ENCODE peak calls at places on chromosomes 3 and 15, in eight cellular contexts. One of them, this sample, is unnamed.

GRCh38 chr3:35500641-35501353 is 138.5 kb upstream of the ARPP21 start:
- DNase-seq in sciatic nerve: no peak
- DNase-seq in ACHN: peak; percentile 48
- DNase-seq in glutamatergic neuron: no peak
- DNase-seq in hepatocyte: no peak
- DNase-seq in foreskin fibroblast: no peak
- DNase-seq in EH: no peak
- DNase-seq in NCI-H446: no peak
- DNase-seq in this sample: no peak

GRCh38 chr15:84151205-84151931 is 84.2 kb upstream of the GOLGA6L4 start:
- DNase-seq in sciatic nerve: no peak
- DNase-seq in ACHN: no peak
- DNase-seq in glutamatergic neuron: no peak
- DNase-seq in hepatocyte: no peak
- DNase-seq in foreskin fibroblast: no peak
- DNase-seq in EH: peak; percentile 6
- DNase-seq in NCI-H446: no peak
- DNase-seq in this sample: peak; percentile 66

GRCh38 chr3:22939349-22939748 is 263.8 kb upstream of the UBE2E2 start:
- DNase-seq in sciatic nerve: no peak
- DNase-seq in ACHN: no peak
- DNase-seq in glutamatergic neuron: no peak
- DNase-seq in hepatocyte: peak; percentile 28
- DNase-seq in foreskin fibroblast: peak; percentile 2
- DNase-seq in EH: no peak
- DNase-seq in NCI-H446: no peak
- DNase-seq in this sample: no peak

GRCh38 chr3:73848173-73848751 is 223.5 kb upstream of the PDZRN3 start:
- DNase-seq in sciatic nerve: no peak
- DNase-seq in ACHN: peak; percentile 30
- DNase-seq in glutamatergic neuron: no peak
- DNase-seq in hepatocyte: peak; percentile 66
- DNase-seq in foreskin fibroblast: no peak
- DNase-seq in EH: peak; percentile 53
- DNase-seq in NCI-H446: no peak
- DNase-seq in this sample: no peak

GRCh38 chr3:52005571-52005986 is 9.9 kb upstream of the RPL29 start:
- DNase-seq in sciatic nerve: no peak
- DNase-seq in ACHN: no peak
- DNase-seq in glutamatergic neuron: no peak
- DNase-seq in hepatocyte: peak; percentile 60
- DNase-seq in foreskin fibroblast: peak; percentile 71
- DNase-seq in EH: peak; percentile 66
- DNase-seq in NCI-H446: no peak
- DNase-seq in this sample: no peak

GRCh38 chr3:168123211-168124173 is 27.8 kb upstream of the GOLIM4 start:
- DNase-seq in sciatic nerve: no peak
- DNase-seq in ACHN: no peak
- DNase-seq in glutamatergic neuron: no peak
- DNase-seq in hepatocyte: no peak
- DNase-seq in foreskin fibroblast: no peak
- DNase-seq in EH: no peak
- DNase-seq in NCI-H446: peak; percentile 56
- DNase-seq in this sample: no peak

GRCh38 chr15:68536331-68537095 is 42.3 kb upstream of the CORO2B start:
- DNase-seq in sciatic nerve: no peak
- DNase-seq in ACHN: peak; percentile 6
- DNase-seq in glutamatergic neuron: no peak
- DNase-seq in hepatocyte: no peak
- DNase-seq in foreskin fibroblast: peak; percentile 51
- DNase-seq in EH: peak; percentile 98
- DNase-seq in NCI-H446: no peak
- DNase-seq in this sample: no peak

GRCh38 chr3:179323197-179323901 is 518 bp downstream of the ZNF639 start:
- DNase-seq in sciatic nerve: peak; percentile 87
- DNase-seq in ACHN: peak; percentile 56
- DNase-seq in glutamatergic neuron: peak; percentile 86
- DNase-seq in hepatocyte: peak; percentile 84
- DNase-seq in foreskin fibroblast: peak; percentile 77
- DNase-seq in EH: peak; percentile 81
- DNase-seq in NCI-H446: peak; percentile 46
- DNase-seq in this sample: peak; percentile 93

GRCh38 chr15:35769656-35770055 is 223.7 kb upstream of the DPH6 start:
- DNase-seq in sciatic nerve: no peak
- DNase-seq in ACHN: no peak
- DNase-seq in glutamatergic neuron: no peak
- DNase-seq in hepatocyte: no peak
- DNase-seq in foreskin fibroblast: no peak
- DNase-seq in EH: no peak
- DNase-seq in NCI-H446: no peak
- DNase-seq in this sample: no peak

GRCh38 chr3:184237772-184238171 is 8.4 kb downstream of the VWA5B2 start:
- DNase-seq in sciatic nerve: no peak
- DNase-seq in ACHN: no peak
- DNase-seq in glutamatergic neuron: no peak
- DNase-seq in hepatocyte: no peak
- DNase-seq in foreskin fibroblast: no peak
- DNase-seq in EH: no peak
- DNase-seq in NCI-H446: peak; percentile 65
- DNase-seq in this sample: no peak

GRCh38 chr3:144756704-144757440 is 785.2 kb downstream of the DIPK2A start:
- DNase-seq in sciatic nerve: no peak
- DNase-seq in ACHN: no peak
- DNase-seq in glutamatergic neuron: no peak
- DNase-seq in hepatocyte: no peak
- DNase-seq in foreskin fibroblast: no peak
- DNase-seq in EH: no peak
- DNase-seq in NCI-H446: no peak
- DNase-seq in this sample: no peak

GRCh38 chr3:181729071-181729915 is 17.6 kb downstream of the SOX2 start:
- DNase-seq in sciatic nerve: no peak
- DNase-seq in ACHN: no peak
- DNase-seq in glutamatergic neuron: no peak
- DNase-seq in hepatocyte: no peak
- DNase-seq in foreskin fibroblast: no peak
- DNase-seq in EH: no peak
- DNase-seq in NCI-H446: no peak
- DNase-seq in this sample: no peak

GRCh38 chr3:40847571-40847992 is 322.8 kb downstream of the ZNF621 start:
- DNase-seq in sciatic nerve: no peak
- DNase-seq in ACHN: peak; percentile 45
- DNase-seq in glutamatergic neuron: peak; percentile 54
- DNase-seq in hepatocyte: peak; percentile 62
- DNase-seq in foreskin fibroblast: no peak
- DNase-seq in EH: peak; percentile 4
- DNase-seq in NCI-H446: no peak
- DNase-seq in this sample: no peak

GRCh38 chr3:97821810-97822775 is at the start of gene CRYBG3:
- DNase-seq in sciatic nerve: peak; percentile 89
- DNase-seq in ACHN: peak; percentile 83
- DNase-seq in glutamatergic neuron: peak; percentile 91
- DNase-seq in hepatocyte: peak; percentile 93
- DNase-seq in foreskin fibroblast: peak; percentile 86
- DNase-seq in EH: peak; percentile 83
- DNase-seq in NCI-H446: peak; percentile 64
- DNase-seq in this sample: peak; percentile 95

GRCh38 chr15:76996526-76997401 is 1.8 kb downstream of the PSTPIP1 start:
- DNase-seq in sciatic nerve: peak; percentile 64
- DNase-seq in ACHN: peak; percentile 5
- DNase-seq in glutamatergic neuron: peak; percentile 8
- DNase-seq in hepatocyte: no peak
- DNase-seq in foreskin fibroblast: no peak
- DNase-seq in EH: peak; percentile 41
- DNase-seq in NCI-H446: peak; percentile 4
- DNase-seq in this sample: peak; percentile 86

This sample was measured in posterior vena cava.